ENCODE peak calls at places on chromosomes 16 and 17, in nine cellular contexts. One of them, this sample, is unnamed. For H3K4me1, the result is how much of the 10 kb centered on the place peaks cover.

GRCh38 chr17:42178817-42179216 is 2.1 kb downstream of the KCNH4 start:
- DNase-seq in stomach: no peak
- DNase-seq in tibial nerve: no peak
- DNase-seq in neural progenitor cell: no peak
- DNase-seq in mucosa of descending colon: no peak
- DNase-seq in ascending aorta: no peak
- DNase-seq in A549: no peak
- DNase-seq in thoracic aorta: no peak
- DNase-seq in PC-3: no peak
- DNase-seq in this sample: no peak

GRCh38 chr17:81731271-81731670 is 19.2 kb downstream of the SLC25A10 start:
- DNase-seq in stomach: no peak
- DNase-seq in tibial nerve: no peak
- DNase-seq in neural progenitor cell: no peak
- DNase-seq in mucosa of descending colon: no peak
- DNase-seq in ascending aorta: no peak
- DNase-seq in A549: no peak
- DNase-seq in thoracic aorta: no peak
- DNase-seq in PC-3: no peak
- DNase-seq in this sample: no peak

GRCh38 chr17:32206816-32207215 is 58.8 kb upstream of the RHBDL3 start:
- DNase-seq in stomach: no peak
- DNase-seq in tibial nerve: no peak
- DNase-seq in neural progenitor cell: no peak
- DNase-seq in mucosa of descending colon: no peak
- DNase-seq in ascending aorta: no peak
- DNase-seq in A549: no peak
- DNase-seq in thoracic aorta: no peak
- DNase-seq in PC-3: no peak
- DNase-seq in this sample: no peak

GRCh38 chr16:83771306-83771942 is 36.4 kb upstream of the HSBP1 start:
- DNase-seq in stomach: peak
- DNase-seq in tibial nerve: no peak
- DNase-seq in neural progenitor cell: no peak
- DNase-seq in mucosa of descending colon: no peak
- DNase-seq in ascending aorta: peak
- DNase-seq in A549: no peak
- DNase-seq in thoracic aorta: peak
- DNase-seq in PC-3: no peak
- DNase-seq in this sample: peak

GRCh38 chr17:8126306-8127066 is 2.6 kb upstream of the HES7 start:
- DNase-seq in stomach: no peak
- DNase-seq in tibial nerve: no peak
- DNase-seq in neural progenitor cell: peak
- DNase-seq in mucosa of descending colon: peak
- DNase-seq in ascending aorta: no peak
- DNase-seq in A549: peak
- DNase-seq in thoracic aorta: no peak
- DNase-seq in PC-3: peak
- DNase-seq in this sample: no peak

GRCh38 chr16:13186813-13187212 is 285.4 kb downstream of the SHISA9 start:
- DNase-seq in stomach: no peak
- DNase-seq in tibial nerve: no peak
- DNase-seq in neural progenitor cell: peak
- DNase-seq in mucosa of descending colon: no peak
- DNase-seq in ascending aorta: no peak
- DNase-seq in A549: peak
- DNase-seq in thoracic aorta: no peak
- DNase-seq in PC-3: no peak
- DNase-seq in this sample: no peak

GRCh38 chr17:35088911-35089845 is 25.7 kb upstream of the RFFL start:
- DNase-seq in stomach: peak
- DNase-seq in tibial nerve: peak
- DNase-seq in neural progenitor cell: peak
- DNase-seq in mucosa of descending colon: peak
- DNase-seq in ascending aorta: peak
- DNase-seq in A549: peak
- DNase-seq in thoracic aorta: peak
- DNase-seq in PC-3: peak
- DNase-seq in this sample: peak

GRCh38 chr16:85573696-85574641 is 39.2 kb upstream of the GSE1 start:
- DNase-seq in stomach: no peak
- DNase-seq in tibial nerve: peak
- DNase-seq in neural progenitor cell: no peak
- DNase-seq in mucosa of descending colon: no peak
- DNase-seq in ascending aorta: peak
- DNase-seq in A549: no peak
- DNase-seq in thoracic aorta: peak
- DNase-seq in PC-3: no peak
- DNase-seq in this sample: peak

GRCh38 chr17:77456271-77456950 is 315.6 kb downstream of the SEC14L1 start:
- DNase-seq in stomach: no peak
- DNase-seq in tibial nerve: no peak
- DNase-seq in neural progenitor cell: no peak
- DNase-seq in mucosa of descending colon: no peak
- DNase-seq in ascending aorta: no peak
- DNase-seq in A549: no peak
- DNase-seq in thoracic aorta: no peak
- DNase-seq in PC-3: no peak
- DNase-seq in this sample: no peak

GRCh38 chr17:44909681-44910144 is 5.6 kb downstream of the GFAP start:
- DNase-seq in stomach: no peak
- DNase-seq in tibial nerve: no peak
- DNase-seq in neural progenitor cell: no peak
- DNase-seq in mucosa of descending colon: no peak
- DNase-seq in ascending aorta: no peak
- DNase-seq in A549: no peak
- DNase-seq in thoracic aorta: no peak
- DNase-seq in PC-3: peak
- DNase-seq in this sample: no peak

DNA sequence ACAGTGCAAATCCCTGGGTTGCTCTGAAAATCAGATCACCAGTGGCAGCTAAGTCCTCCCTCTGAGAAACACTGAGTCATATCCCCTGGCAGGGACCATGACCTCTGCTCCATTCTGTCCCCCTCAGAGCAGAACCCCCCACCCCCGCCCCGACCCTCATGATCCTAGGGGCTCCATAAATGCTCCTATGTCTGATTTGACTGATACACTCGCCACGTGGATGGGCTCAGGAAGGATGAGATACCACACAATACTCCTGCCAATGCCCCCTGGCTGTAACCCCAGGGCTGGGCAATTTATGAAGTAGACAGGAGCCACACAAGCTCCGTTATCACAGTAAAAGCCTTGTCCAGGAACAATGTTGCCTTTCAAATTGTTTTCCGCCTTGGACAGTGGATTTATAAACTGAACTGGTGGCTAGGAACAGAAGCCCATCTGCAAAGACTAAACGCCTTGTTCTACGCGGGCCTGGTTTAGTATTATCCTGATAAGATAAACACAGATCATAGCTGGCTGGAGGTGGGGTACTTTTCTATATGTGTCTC is 394.8 kb downstream of the SLC39A11 start:
- DNase-seq in stomach: no peak
- DNase-seq in tibial nerve: no peak
- DNase-seq in neural progenitor cell: no peak
- DNase-seq in mucosa of descending colon: no peak
- DNase-seq in ascending aorta: no peak
- DNase-seq in A549: no peak
- DNase-seq in thoracic aorta: no peak
- DNase-seq in PC-3: peak
- DNase-seq in this sample: no peak
- TF ChIP-seq CTCF in stomach: no peak
- TF ChIP-seq CTCF in tibial nerve: no peak
- TF ChIP-seq CTCF in neural progenitor cell: no peak
- TF ChIP-seq CTCF in mucosa of descending colon: no peak
- TF ChIP-seq CTCF in ascending aorta: no peak
- TF ChIP-seq CTCF in A549: no peak
- TF ChIP-seq CTCF in thoracic aorta: no peak
- TF ChIP-seq CTCF in PC-3: no peak
- TF ChIP-seq CTCF in this sample: no peak

GRCh38 chr16:1089439-1089821 is 6.6 kb downstream of the C1QTNF8 start:
- DNase-seq in stomach: no peak
- DNase-seq in tibial nerve: no peak
- DNase-seq in neural progenitor cell: no peak
- DNase-seq in mucosa of descending colon: no peak
- DNase-seq in ascending aorta: no peak
- DNase-seq in A549: no peak
- DNase-seq in thoracic aorta: no peak
- DNase-seq in PC-3: no peak
- DNase-seq in this sample: no peak
- H3K4me1 ChIP-seq in stomach: under half
- H3K4me1 ChIP-seq in tibial nerve: under half
- H3K4me1 ChIP-seq in neural progenitor cell: under half
- H3K4me1 ChIP-seq in mucosa of descending colon: under half
- H3K4me1 ChIP-seq in ascending aorta: under half
- H3K4me1 ChIP-seq in A549: under half
- H3K4me1 ChIP-seq in thoracic aorta: under half
- H3K4me1 ChIP-seq in PC-3: under half
- H3K4me1 ChIP-seq in this sample: under half

DNA sequence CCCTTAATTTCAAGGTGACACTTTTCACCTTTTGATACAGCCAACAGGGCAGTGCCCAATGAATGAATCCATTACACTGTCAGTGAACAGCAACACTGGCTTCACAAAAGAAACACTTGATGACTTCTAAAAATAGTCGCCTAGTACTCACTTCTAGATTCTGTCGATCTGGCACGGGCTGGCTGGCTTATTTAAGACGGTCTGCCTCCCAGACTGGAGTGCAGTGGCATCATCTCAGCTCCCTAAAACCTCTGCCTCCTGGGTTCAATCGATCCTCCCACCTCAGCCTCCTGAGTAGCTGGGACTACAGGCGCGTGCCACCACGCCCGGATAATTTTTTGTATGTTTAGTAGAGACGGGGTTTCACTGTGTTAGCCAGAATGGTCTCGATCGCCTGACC is 1.9 kb downstream of the NDUFAB1 start:
- DNase-seq in stomach: no peak
- DNase-seq in tibial nerve: no peak
- DNase-seq in neural progenitor cell: no peak
- DNase-seq in mucosa of descending colon: no peak
- DNase-seq in ascending aorta: no peak
- DNase-seq in A549: no peak
- DNase-seq in thoracic aorta: no peak
- DNase-seq in PC-3: no peak
- DNase-seq in this sample: no peak
- TF ChIP-seq CTCF in stomach: no peak
- TF ChIP-seq CTCF in tibial nerve: no peak
- TF ChIP-seq CTCF in neural progenitor cell: no peak
- TF ChIP-seq CTCF in mucosa of descending colon: no peak
- TF ChIP-seq CTCF in ascending aorta: no peak
- TF ChIP-seq CTCF in A549: no peak
- TF ChIP-seq CTCF in thoracic aorta: no peak
- TF ChIP-seq CTCF in PC-3: no peak
- TF ChIP-seq CTCF in this sample: no peak

DNA sequence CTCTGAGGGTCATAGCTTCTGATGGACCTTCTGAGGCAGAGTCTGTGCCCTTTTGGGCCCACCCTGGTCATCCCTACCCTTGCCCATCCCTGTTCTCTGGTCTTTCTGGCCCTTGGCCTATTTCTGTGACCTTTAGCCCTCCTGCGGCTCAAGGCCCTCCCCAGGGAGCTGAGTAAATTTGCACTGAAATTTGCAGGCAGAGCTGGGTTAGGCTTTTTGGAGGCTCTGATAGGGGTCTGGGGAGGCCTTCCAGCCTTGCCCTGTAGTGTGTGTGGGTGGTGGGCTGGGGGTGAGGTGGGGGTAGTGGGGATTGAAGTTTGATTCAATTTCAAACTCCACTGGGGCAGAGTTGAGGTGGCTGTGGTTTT is 17.8 kb downstream of the RARA start:
- DNase-seq in stomach: no peak
- DNase-seq in tibial nerve: no peak
- DNase-seq in neural progenitor cell: no peak
- DNase-seq in mucosa of descending colon: no peak
- DNase-seq in ascending aorta: no peak
- DNase-seq in A549: no peak
- DNase-seq in thoracic aorta: no peak
- DNase-seq in PC-3: no peak
- DNase-seq in this sample: no peak
- H3K4me1 ChIP-seq in stomach: half or more
- H3K4me1 ChIP-seq in tibial nerve: half or more
- H3K4me1 ChIP-seq in neural progenitor cell: under half
- H3K4me1 ChIP-seq in mucosa of descending colon: half or more
- H3K4me1 ChIP-seq in ascending aorta: half or more
- H3K4me1 ChIP-seq in A549: half or more
- H3K4me1 ChIP-seq in thoracic aorta: half or more
- H3K4me1 ChIP-seq in PC-3: under half
- H3K4me1 ChIP-seq in this sample: half or more

DNA sequence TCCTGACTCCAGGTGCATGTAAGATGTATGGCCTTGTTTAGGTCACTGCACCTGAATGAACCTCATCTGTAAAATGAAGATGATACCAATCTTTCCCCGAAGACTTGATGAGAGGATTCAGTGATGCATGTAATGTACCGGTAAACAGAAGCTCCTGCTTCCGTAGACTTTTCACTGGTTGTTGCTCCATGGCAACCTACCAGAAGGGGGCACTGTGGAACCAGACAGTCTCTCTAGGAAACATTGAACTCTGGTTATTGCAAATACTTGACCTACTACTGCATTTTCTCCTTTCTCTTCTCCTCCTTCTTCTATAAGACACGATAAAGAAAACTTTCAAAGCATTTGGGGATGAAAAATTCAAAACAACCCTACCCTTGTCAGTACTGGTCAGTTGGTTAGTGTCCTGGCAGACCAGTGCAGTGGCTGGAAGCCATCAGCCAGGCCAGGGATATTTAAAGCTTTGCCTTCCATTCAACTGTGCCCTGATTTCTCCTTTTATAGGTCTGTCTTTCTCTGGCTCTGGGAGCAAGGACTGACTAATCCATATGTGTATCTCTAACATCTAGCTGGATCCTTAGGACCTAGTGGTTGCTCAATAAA is 667.4 kb upstream of the SALL1 start:
- DNase-seq in stomach: peak
- DNase-seq in tibial nerve: no peak
- DNase-seq in neural progenitor cell: peak
- DNase-seq in mucosa of descending colon: no peak
- DNase-seq in ascending aorta: no peak
- DNase-seq in A549: peak
- DNase-seq in thoracic aorta: no peak
- DNase-seq in PC-3: peak
- DNase-seq in this sample: peak
- TF ChIP-seq CTCF in stomach: peak
- TF ChIP-seq CTCF in tibial nerve: no peak
- TF ChIP-seq CTCF in neural progenitor cell: peak
- TF ChIP-seq CTCF in mucosa of descending colon: peak
- TF ChIP-seq CTCF in ascending aorta: peak
- TF ChIP-seq CTCF in A549: peak
- TF ChIP-seq CTCF in thoracic aorta: peak
- TF ChIP-seq CTCF in PC-3: peak
- TF ChIP-seq CTCF in this sample: peak

This sample was measured in pancreas.